ENCODE peak calls at places on chromosomes 2 and 18, in six cellular contexts. A, T, G, M, C and H are unnamed samples.

GRCh38 chr2:238696786-238697185 is 151.1 kb upstream of the TWIST2 start:
- DNase-seq in A (no peak), T (no peak), G (no peak), M (no peak), C (no peak), H (no peak)

GRCh38 chr2:228261546-228261945 is 80.1 kb upstream of the SPHKAP start:
- DNase-seq in A (no peak), T (no peak), G (no peak), M (no peak), C (no peak), H (no peak)

GRCh38 chr18:38115201-38115600 is 549.6 kb upstream of the CELF4 start:
- DNase-seq in A (no peak), T (no peak), G (no peak), M (no peak), C (no peak), H (no peak)

GRCh38 chr2:53505814-53506213 is 261.8 kb upstream of the CHAC2 start:
- DNase-seq in A (no peak), T (no peak), G (no peak), M (no peak), C (no peak), H (peak; percentile 13)

GRCh38 chr2:212973347-212973746 is 178.1 kb downstream of the IKZF2 start:
- DNase-seq in A (no peak), T (no peak), G (no peak), M (no peak), C (no peak), H (peak; percentile 67)

GRCh38 chr18:68316636-68317035 is 398.3 kb downstream of the TMX3 start:
- DNase-seq in A (no peak), T (peak; percentile 35), G (no peak), M (no peak), C (peak; percentile 43), H (peak; percentile 64)

GRCh38 chr2:158142165-158142564 is 40.5 kb downstream of the UPP2 start:
- DNase-seq in A (no peak), T (no peak), G (no peak), M (no peak), C (no peak), H (no peak)

GRCh38 chr2:189142893-189143759 is 36.4 kb downstream of the COL5A2 start:
- DNase-seq in A (no peak), T (peak; percentile 69), G (no peak), M (no peak), C (peak; percentile 55), H (peak; percentile 45)

GRCh38 chr2:183995632-183996031 is 602.7 kb upstream of the ZNF804A start:
- DNase-seq in A (peak; percentile 67), T (no peak), G (no peak), M (peak; percentile 55), C (peak; percentile 35), H (no peak)

GRCh38 chr2:191645807-191646611 is 31.9 kb upstream of the NABP1 start:
- DNase-seq in A (no peak), T (no peak), G (no peak), M (no peak), C (no peak), H (no peak)

GRCh38 chr2:135870571-135870970 is 5.7 kb downstream of the MCM6 start:
- DNase-seq in A (no peak), T (no peak), G (no peak), M (no peak), C (no peak), H (no peak)

GRCh38 chr2:25276569-25277465 is 64.9 kb downstream of the DNMT3A start:
- DNase-seq in A (no peak), T (no peak), G (no peak), M (no peak), C (no peak), H (no peak)

GRCh38 chr2:24512836-24513235 is 21.8 kb downstream of the NCOA1 start:
- DNase-seq in A (no peak), T (no peak), G (no peak), M (no peak), C (peak; percentile 36), H (no peak)